ENCODE peak calls at places on chromosomes 3 and 15, in four cellular contexts. R is transverse colon, B is tibial nerve, I is left lung. T is an unnamed sample.
A peak's percentile ranks its signal among the peaks of the same experiment; 100 is the strongest.

GRCh38 chr3:132978464-132978863 is 59.7 kb upstream of the TMEM108 start:
- DNase-seq in R (no peak), B (no peak), I (no peak), T (no peak)

GRCh38 chr15:62348528-62349087 is 183.5 kb upstream of the C2CD4B start:
- DNase-seq in R (no peak), B (no peak), I (no peak), T (no peak)

GRCh38 chr3:126291537-126291936 is 65.7 kb downstream of the KLF15 start:
- DNase-seq in R (no peak), B (no peak), I (no peak), T (no peak)

GRCh38 chr15:74808840-74809229 is 3.8 kb upstream of the LMAN1L start:
- DNase-seq in R (no peak), B (no peak), I (peak; percentile 8), T (no peak)

GRCh38 chr15:61660579-61660978 is 399.7 kb downstream of the VPS13C start:
- DNase-seq in R (no peak), B (peak; percentile 43), I (no peak), T (peak; percentile 70)

GRCh38 chr15:75348563-75349350 is 1.9 kb downstream of the NEIL1 start:
- DNase-seq in R (peak; percentile 24), B (no peak), I (peak; percentile 80), T (no peak)

GRCh38 chr3:169526246-169526645 is 137.3 kb downstream of the MECOM start:
- DNase-seq in R (no peak), B (no peak), I (no peak), T (no peak)

GRCh38 chr3:109195812-109196211 is 59.3 kb downstream of the C3orf85 start:
- DNase-seq in R (no peak), B (no peak), I (no peak), T (no peak)

GRCh38 chr3:161586836-161587235 is 90.2 kb downstream of the OTOL1 start:
- DNase-seq in R (no peak), B (no peak), I (no peak), T (no peak)

GRCh38 chr3:14424711-14425573 is 22.5 kb downstream of the SLC6A6 start:
- DNase-seq in R (peak; percentile 45), B (no peak), I (no peak), T (no peak)

GRCh38 chr3:185484296-185484695 is 14.5 kb downstream of the TMEM41A start:
- DNase-seq in R (no peak), B (no peak), I (no peak), T (no peak)

GRCh38 chr3:37619568-37619967 is 242.1 kb upstream of the CTDSPL start:
- DNase-seq in R (no peak), B (no peak), I (no peak), T (no peak)

GRCh38 chr3:32591960-32592462 is 21.4 kb upstream of the DYNC1LI1 start:
- DNase-seq in R (no peak), B (no peak), I (no peak), T (no peak)
- H3K4me3 ChIP-seq in R (no peak overlapping the region), B (no peak overlapping the region), I (no peak overlapping the region), T (no peak overlapping the region)

GRCh38 chr3:56758539-56758981 is 43.2 kb downstream of the ARHGEF3 start:
- DNase-seq in R (no peak), B (no peak), I (no peak), T (no peak)
- H3K4me3 ChIP-seq in R (no peak overlapping the region), B (no peak overlapping the region), I (no peak overlapping the region), T (no peak overlapping the region)

GRCh38 chr3:35679409-35680080 is 40.2 kb downstream of the ARPP21 start:
- DNase-seq in R (no peak), B (no peak), I (no peak), T (no peak)
- H3K4me3 ChIP-seq in R (no peak overlapping the region), B (no peak overlapping the region), I (no peak overlapping the region), T (no peak overlapping the region)

DNA sequence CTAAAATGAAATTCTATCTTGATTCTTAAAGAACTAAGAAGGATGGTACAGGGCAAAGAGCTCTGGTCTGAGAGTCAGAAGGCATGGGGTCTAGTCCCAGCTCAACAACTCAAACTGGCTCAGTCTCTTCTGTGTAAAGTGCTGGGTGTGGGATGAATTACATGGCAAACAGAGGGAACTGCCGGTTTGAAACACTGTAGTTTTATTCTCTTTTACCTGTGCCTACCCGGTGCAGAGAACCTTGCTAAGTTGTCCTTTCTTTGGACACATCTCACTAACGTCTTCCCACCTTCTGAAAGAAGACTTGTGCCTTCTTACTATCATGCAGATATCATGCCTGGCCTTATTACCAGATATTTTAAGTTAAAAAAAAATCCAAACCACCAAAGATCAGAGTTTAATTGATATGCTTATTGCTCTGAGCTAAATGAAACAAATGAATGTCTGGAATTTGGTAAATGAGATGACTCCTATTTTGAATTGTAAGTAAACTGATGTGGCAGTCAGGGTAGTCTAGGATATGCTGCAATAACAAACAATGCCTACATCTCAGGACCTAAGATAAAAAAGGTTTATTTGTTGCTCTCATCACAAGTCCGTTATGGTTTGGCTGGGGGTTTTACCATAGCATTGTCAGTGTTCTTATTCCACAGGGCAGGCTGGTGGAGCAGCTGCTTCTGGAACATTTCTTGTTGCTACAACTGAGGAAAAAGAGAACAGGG is 12.5 kb upstream of the RARRES1 start:
- DNase-seq in R (no peak), B (no peak), I (no peak), T (no peak)
- H3K4me3 ChIP-seq in R (no peak overlapping the region), B (no peak overlapping the region), I (no peak overlapping the region), T (no peak overlapping the region)

GRCh38 chr15:42675021-42675420 is 61.9 kb downstream of the CDAN1 start:
- DNase-seq in R (no peak), B (no peak), I (no peak), T (no peak)

GRCh38 chr15:42672444-42672843 is 64.5 kb downstream of the CDAN1 start:
- DNase-seq in R (no peak), B (no peak), I (no peak), T (no peak)

GRCh38 chr15:42670441-42670840 is 66.5 kb downstream of the CDAN1 start:
- DNase-seq in R (no peak), B (no peak), I (no peak), T (no peak)

GRCh38 chr15:42679285-42680141 is 57.4 kb downstream of the CDAN1 start:
- DNase-seq in R (no peak), B (no peak), I (no peak), T (no peak)

GRCh38 chr15:42674472-42674871 is 62.5 kb downstream of the CDAN1 start:
- DNase-seq in R (no peak), B (no peak), I (no peak), T (no peak)
- H3K4me3 ChIP-seq in R (no peak overlapping the region), B (no peak overlapping the region), I (no peak overlapping the region), T (no peak overlapping the region)

GRCh38 chr3:136974670-136975069 is 16.9 kb downstream of the IL20RB start:
- DNase-seq in R (no peak), B (no peak), I (no peak), T (no peak)

GRCh38 chr3:136984837-136985236 is 27.1 kb downstream of the IL20RB start:
- DNase-seq in R (peak; percentile 76), B (no peak), I (no peak), T (no peak)

GRCh38 chr3:136979204-136979603 is 21.4 kb downstream of the IL20RB start:
- DNase-seq in R (no peak), B (no peak), I (no peak), T (no peak)

GRCh38 chr3:136982520-136983138 is 24.8 kb downstream of the IL20RB start:
- DNase-seq in R (no peak), B (no peak), I (no peak), T (no peak)

GRCh38 chr3:136979684-136980083 is 21.9 kb downstream of the IL20RB start:
- DNase-seq in R (no peak), B (no peak), I (no peak), T (no peak)
- H3K4me3 ChIP-seq in R (no peak overlapping the region), B (no peak overlapping the region), I (no peak overlapping the region), T (no peak overlapping the region)

DNA sequence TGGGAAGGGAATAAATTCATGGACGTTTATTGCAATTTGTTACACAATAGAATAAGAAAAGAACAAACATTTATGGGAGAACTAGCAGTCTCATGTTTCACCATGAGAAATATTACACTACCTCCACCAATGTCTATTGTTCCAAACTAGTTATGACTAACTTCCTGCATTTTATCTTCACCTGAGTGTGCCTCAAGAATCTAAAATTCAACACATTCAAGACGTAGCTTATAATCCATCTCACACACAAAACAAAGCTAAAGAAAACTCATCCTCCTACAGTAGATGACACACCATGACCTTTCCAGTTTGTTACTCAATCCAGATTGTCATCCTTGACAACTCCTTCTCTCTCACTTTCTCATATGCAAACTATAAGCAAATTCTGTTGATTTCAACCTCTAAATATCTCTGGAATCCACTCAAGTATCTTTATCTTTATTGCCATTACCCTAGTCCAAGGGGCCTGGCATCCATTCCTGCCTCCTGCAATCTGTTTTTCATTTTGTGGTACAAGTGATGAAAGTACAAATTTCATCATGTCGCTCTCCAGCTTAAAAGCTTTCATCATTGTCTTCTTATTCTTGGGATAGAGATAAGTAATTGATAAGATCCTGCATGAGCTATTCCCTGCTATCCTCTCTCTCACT is 229.9 kb downstream of the NR2F2 start:
- DNase-seq in R (no peak), B (no peak), I (no peak), T (no peak)
- H3K4me3 ChIP-seq in R (no peak overlapping the region), B (no peak overlapping the region), I (no peak overlapping the region), T (no peak overlapping the region)

GRCh38 chr3:12916159-12916558 is 74.8 kb upstream of the RPL32 start:
- DNase-seq in R (peak; percentile 20), B (no peak), I (no peak), T (no peak)
- H3K4me3 ChIP-seq in R (no peak overlapping the region), B (no peak overlapping the region), I (no peak overlapping the region), T (no peak overlapping the region)

DNA sequence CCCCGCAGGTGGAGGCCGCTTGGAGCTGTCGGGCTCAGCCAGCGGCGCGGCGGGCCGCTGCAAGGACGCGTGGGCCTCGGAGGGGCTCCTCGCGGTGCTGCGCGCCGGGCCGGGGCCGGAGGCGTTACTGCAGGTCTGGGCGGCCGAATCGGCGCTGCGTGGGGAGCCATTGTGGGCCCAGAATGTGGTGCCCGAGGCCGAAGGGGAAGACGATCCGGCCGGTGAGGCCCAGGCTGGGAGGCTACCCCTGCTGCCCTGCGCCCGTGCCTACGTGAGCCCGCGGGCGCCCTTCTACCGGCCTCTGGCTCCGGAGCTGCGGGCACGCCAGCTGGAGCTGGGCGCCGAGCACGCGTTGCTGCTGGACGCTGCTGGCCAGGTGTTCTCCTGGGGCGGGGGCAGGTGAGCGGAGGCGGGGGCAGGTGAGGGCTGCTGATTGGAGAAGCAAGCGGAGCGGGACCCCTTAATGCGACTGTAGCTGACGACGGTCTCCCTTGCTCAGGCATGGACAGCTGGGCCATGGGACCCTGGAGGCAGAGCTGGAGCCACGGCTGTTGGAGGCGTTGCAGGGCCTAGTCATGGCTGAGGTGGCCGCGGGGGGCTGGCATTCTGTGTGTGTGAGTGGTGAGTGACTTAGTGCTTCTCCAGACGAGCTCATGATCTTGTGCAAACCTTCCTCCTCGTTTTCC is 2.6 kb downstream of the RCCD1 start:
- DNase-seq in R (no peak), B (no peak), I (peak; percentile 82), T (no peak)
- H3K4me3 ChIP-seq in R (peak overlapping the region; percentile 43), B (peak overlapping the region; percentile 63), I (peak overlapping the region; percentile 51), T (peak overlapping the region; percentile 72)

DNA sequence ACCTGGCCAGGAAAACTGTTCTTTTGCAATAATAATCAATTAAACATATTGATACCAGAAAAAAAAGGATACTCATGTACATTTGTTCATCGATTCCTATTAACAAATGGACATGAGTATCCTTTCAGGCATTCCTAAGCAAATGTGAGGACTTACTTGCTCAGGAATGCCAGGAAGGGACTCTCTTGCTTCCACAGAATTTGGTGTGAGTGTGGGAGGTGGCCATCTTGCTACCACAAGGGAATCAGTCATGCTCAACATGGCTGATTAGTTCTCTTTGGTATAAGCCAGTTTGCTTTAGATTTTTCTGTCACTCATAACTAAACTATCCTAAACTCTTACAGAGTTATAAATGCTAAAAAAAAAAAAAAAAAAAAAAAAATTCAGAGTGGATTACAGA is 98.8 kb downstream of the PLD1 start:
- DNase-seq in R (no peak), B (no peak), I (no peak), T (no peak)
- H3K4me3 ChIP-seq in R (no peak overlapping the region), B (no peak overlapping the region), I (no peak overlapping the region), T (no peak overlapping the region)